ENCODE peak calls at places on chromosomes 7 and 10, in ten cellular contexts. N is body of pancreas, C is RWPE1, M is A549, S is left lung, O is mammary epithelial cell, R is fibroblast of lung, W is upper lobe of right lung, E is WTC11, U is astrocyte. K is an unnamed sample.

GRCh38 chr7:128189231-128189930 is 51.7 kb upstream of the LEP start:
- DNase-seq in N (no peak), C (no peak), M (no peak), S (no peak), O (no peak), R (no peak), W (no peak), E (peak; percentile 6), U (no peak), K (no peak)

GRCh38 chr10:10498781-10499180 is 518.9 kb upstream of the CELF2 start:
- DNase-seq in N (no peak), C (no peak), M (no peak), S (no peak), O (no peak), R (peak; percentile 19), W (no peak), E (no peak), U (no peak), K (no peak)

GRCh38 chr10:101559596-101560292 is 28.3 kb downstream of the POLL start:
- DNase-seq in N (no peak), C (no peak), M (no peak), S (no peak), O (no peak), R (no peak), W (no peak), E (no peak), U (no peak), K (no peak)

GRCh38 chr10:62093863-62094291 is 174.8 kb downstream of the RTKN2 start:
- DNase-seq in N (no peak), C (peak; percentile 33), M (no peak), S (no peak), O (peak; percentile 37), R (peak; percentile 94), W (no peak), E (no peak), U (peak; percentile 90), K (no peak)

GRCh38 chr10:121999301-121999700 is 10.3 kb downstream of the TACC2 start:
- DNase-seq in N (no peak), C (no peak), M (no peak), S (no peak), O (no peak), R (no peak), W (no peak), E (no peak), U (no peak), K (no peak)

GRCh38 chr7:50339990-50340500 is 35.5 kb downstream of the IKZF1 start:
- DNase-seq in N (no peak), C (no peak), M (no peak), S (no peak), O (no peak), R (no peak), W (no peak), E (no peak), U (no peak), K (peak; percentile 39)

GRCh38 chr7:116579322-116579721 is 54.5 kb downstream of the CAV1 start:
- DNase-seq in N (no peak), C (no peak), M (no peak), S (no peak), O (no peak), R (no peak), W (no peak), E (no peak), U (no peak), K (no peak)

GRCh38 chr7:11485626-11486025 is 346.4 kb downstream of the THSD7A start:
- DNase-seq in N (no peak), C (no peak), M (no peak), S (no peak), O (no peak), R (no peak), W (no peak), E (no peak), U (no peak), K (no peak)

GRCh38 chr7:97004237-97004930 is 969 bp upstream of the DLX6 start:
- DNase-seq in N (no peak), C (no peak), M (no peak), S (no peak), O (no peak), R (no peak), W (no peak), E (no peak), U (no peak), K (no peak)

GRCh38 chr7:4653771-4654170 is 28.3 kb upstream of the FOXK1 start:
- DNase-seq in N (no peak), C (no peak), M (no peak), S (no peak), O (no peak), R (no peak), W (no peak), E (no peak), U (no peak), K (no peak)

GRCh38 chr7:139562972-139563565 is 39.6 kb downstream of the CLEC2L start:
- DNase-seq in N (no peak), C (no peak), M (no peak), S (no peak), O (no peak), R (no peak), W (peak; percentile 54), E (no peak), U (no peak), K (no peak)

GRCh38 chr7:122092964-122093797 is 50.9 kb downstream of the AASS start:
- DNase-seq in N (peak; percentile 75), C (peak; percentile 36), M (peak; percentile 71), S (no peak), O (peak; percentile 72), R (peak; percentile 72), W (no peak), E (peak; percentile 84), U (peak; percentile 60), K (peak; percentile 69)

GRCh38 chr10:22341190-22341935 is 3.9 kb upstream of the SPAG6 start:
- DNase-seq in N (no peak), C (no peak), M (peak; percentile 30), S (peak; percentile 87), O (no peak), R (no peak), W (no peak), E (no peak), U (peak; percentile 16), K (no peak)

GRCh38 chr7:156050636-156051569 is 238.6 kb upstream of the SHH start:
- DNase-seq in N (no peak), C (no peak), M (no peak), S (no peak), O (no peak), R (no peak), W (peak; percentile 50), E (no peak), U (no peak), K (no peak)

GRCh38 chr7:73973091-73973490 is 54.9 kb upstream of the ELN start:
- DNase-seq in N (no peak), C (no peak), M (no peak), S (no peak), O (no peak), R (no peak), W (peak; percentile 60), E (no peak), U (no peak), K (no peak)

GRCh38 chr7:107130487-107131220 is 38.1 kb upstream of the HBP1 start:
- DNase-seq in N (no peak), C (no peak), M (peak; percentile 30), S (no peak), O (no peak), R (peak; percentile 48), W (no peak), E (no peak), U (peak; percentile 30), K (no peak)
- TF ChIP-seq CTCF in N (no peak), C (no peak), M (no peak), S (no peak), O (no peak), R (peak; percentile 25), W (no peak), E (no peak), U (no peak), K (no peak)

GRCh38 chr7:80392229-80393169 is 119.4 kb downstream of the GNAT3 start:
- DNase-seq in N (no peak), C (peak; percentile 18), M (peak; percentile 36), S (no peak), O (peak; percentile 11), R (peak; percentile 26), W (no peak), E (no peak), U (no peak), K (no peak)
- TF ChIP-seq CTCF in N (peak; percentile 56), C (peak; percentile 84), M (peak; percentile 70), S (no peak), O (peak; percentile 54), R (peak; percentile 43), W (peak; percentile 58), E (no peak), U (peak; percentile 40), K (peak; percentile 59)

GRCh38 chr7:75994388-75995051 is at the start of gene TMEM120A:
- DNase-seq in N (peak; percentile 96), C (peak; percentile 99), M (peak; percentile 87), S (peak; percentile 98), O (peak; percentile 89), R (peak; percentile 89), W (peak; percentile 98), E (peak; percentile 97), U (peak; percentile 77), K (peak; percentile 98)
- TF ChIP-seq CTCF in N (peak; percentile 17), C (no peak), M (no peak), S (peak; percentile 41), O (peak; percentile 14), R (no peak), W (peak; percentile 31), E (no peak), U (no peak), K (peak; percentile 35)

GRCh38 chr10:91702586-91703088 is 69.8 kb upstream of the PPP1R3C start:
- DNase-seq in N (no peak), C (no peak), M (no peak), S (no peak), O (no peak), R (no peak), W (no peak), E (no peak), U (no peak), K (no peak)

GRCh38 chr10:91705948-91706670 is 73.2 kb upstream of the PPP1R3C start:
- DNase-seq in N (no peak), C (no peak), M (no peak), S (no peak), O (no peak), R (no peak), W (no peak), E (no peak), U (no peak), K (no peak)

GRCh38 chr10:91700788-91701444 is 68.0 kb upstream of the PPP1R3C start:
- DNase-seq in N (no peak), C (peak; percentile 74), M (peak; percentile 7), S (no peak), O (peak; percentile 68), R (peak; percentile 78), W (no peak), E (no peak), U (peak; percentile 74), K (no peak)

GRCh38 chr10:91698258-91698657 is 65.4 kb upstream of the PPP1R3C start:
- DNase-seq in N (no peak), C (no peak), M (no peak), S (no peak), O (no peak), R (no peak), W (no peak), E (no peak), U (no peak), K (no peak)

GRCh38 chr10:91700273-91700672 is 67.4 kb upstream of the PPP1R3C start:
- DNase-seq in N (no peak), C (peak; percentile 30), M (no peak), S (no peak), O (no peak), R (peak; percentile 37), W (no peak), E (no peak), U (no peak), K (no peak)
- TF ChIP-seq CTCF in N (no peak), C (no peak), M (no peak), S (no peak), O (no peak), R (no peak), W (no peak), E (no peak), U (no peak), K (no peak)